ENCODE peak calls at places on chromosomes 4 and X, in eight cellular contexts. G is tibial nerve, Q is fibroblast of mammary gland, U is foreskin fibroblast, O is NCI-H2029 treated with DMSO at 0.1 percent for 48 hours, Y is omental fat pad, L is NCI-H2081, E is SJSA1. N is an unnamed sample.

GRCh38 chr4:98624642-98625041 is 33.8 kb downstream of the TSPAN5 start:
- DNase-seq in E (no peak), Q (no peak), O (no peak), Y (no peak), G (no peak), L (no peak), U (no peak), N (no peak)

GRCh38 chr4:148060264-148061138 is 328.6 kb downstream of the ARHGAP10 start:
- DNase-seq in G (no peak), L (no peak), U (no peak), O (peak), Y (no peak), Q (no peak), E (no peak), N (no peak)

GRCh38 chr4:188695261-188695660 is 556.0 kb downstream of the TRIML1 start:
- DNase-seq in Q (no peak), E (no peak), O (no peak), L (no peak), G (no peak), Y (no peak), U (no peak), N (no peak)

GRCh38 chr4:73832651-73833237 is 3.7 kb upstream of the CXCL6 start:
- DNase-seq in L (no peak), E (no peak), U (no peak), G (no peak), O (no peak), Q (peak), Y (no peak), N (no peak)

GRCh38 chrX:49956313-49956712 is 33.9 kb downstream of the CLCN5 start:
- DNase-seq in Y (no peak), E (no peak), L (no peak), Q (no peak), U (no peak), G (no peak), O (no peak), N (no peak)

GRCh38 chr4:138050601-138051000 is 191.5 kb downstream of the SLC7A11 start:
- DNase-seq in O (no peak), L (no peak), Q (no peak), G (no peak), E (no peak), U (no peak), Y (no peak), N (no peak)

GRCh38 chr4:74117024-74117534 is 18.1 kb upstream of the CXCL2 start:
- DNase-seq in E (peak), U (peak), G (peak), L (no peak), Q (peak), Y (no peak), O (peak), N (no peak)

GRCh38 chr4:85812776-85813175 is 337.8 kb downstream of the ARHGAP24 start:
- DNase-seq in U (no peak), E (no peak), L (no peak), Q (peak), Y (no peak), G (no peak), O (no peak), N (no peak)

GRCh38 chrX:8237718-8238117 is 66.7 kb upstream of the VCX2 start:
- DNase-seq in E (no peak), O (no peak), L (no peak), G (no peak), Y (no peak), U (no peak), Q (no peak), N (no peak)

GRCh38 chr4:82784615-82785247 is 13.9 kb downstream of the SCD5 start:
- DNase-seq in E (peak), G (no peak), U (peak), L (no peak), Q (peak), Y (no peak), O (no peak), N (no peak)

GRCh38 chrX:39883664-39884063 is 214.1 kb downstream of the BCOR start:
- DNase-seq in Y (no peak), O (no peak), U (no peak), G (no peak), Q (no peak), E (no peak), L (no peak), N (no peak)

GRCh38 chr4:188002346-188002745 is 6.8 kb downstream of the ZFP42 start:
- DNase-seq in O (no peak), L (no peak), G (no peak), E (no peak), Y (no peak), Q (no peak), U (no peak), N (no peak)

GRCh38 chr4:67746797-67747495 is 7.2 kb downstream of the GNRHR start:
- DNase-seq in Y (no peak), G (no peak), O (peak), U (no peak), Q (peak), E (no peak), L (no peak), N (no peak)

GRCh38 chr4:53189011-53189410 is 176.8 kb downstream of the SCFD2 start:
- DNase-seq in E (peak), Q (peak), G (no peak), Y (no peak), O (no peak), L (no peak), U (peak), N (no peak)

GRCh38 chr4:65943076-65943475 is 272.8 kb upstream of the EPHA5 start:
- DNase-seq in O (peak), Y (no peak), L (no peak), G (no peak), E (peak), U (no peak), Q (peak), N (no peak)

GRCh38 chr4:52019941-52020657 is at the start of gene LRRC66:
- DNase-seq in U (no peak), O (no peak), Q (no peak), L (no peak), Y (no peak), G (no peak), E (no peak), N (no peak)

GRCh38 chr4:186792994-186793393 is 69.3 kb upstream of the FAT1 start:
- DNase-seq in L (no peak), G (no peak), Y (no peak), U (peak), Q (peak), E (no peak), O (no peak), N (peak)

GRCh38 chr4:77695769-77696168 is 90.1 kb downstream of the CXCL13 start:
- DNase-seq in Q (peak), E (peak), U (peak), L (no peak), G (no peak), O (no peak), Y (no peak), N (peak)

GRCh38 chr4:102601586-102602227 is 100.5 kb downstream of the NFKB1 start:
- DNase-seq in Q (no peak), O (no peak), U (no peak), E (no peak), L (no peak), Y (no peak), G (no peak), N (no peak)

GRCh38 chr4:120071192-120071795 is 4.6 kb upstream of the MAD2L1 start:
- DNase-seq in G (no peak), L (peak), E (no peak), U (peak), O (peak), Y (no peak), Q (peak), N (no peak)

GRCh38 chr4:38670061-38670894 is 6.3 kb downstream of the KLF3 start:
- DNase-seq in E (no peak), O (no peak), Q (no peak), L (no peak), U (no peak), G (no peak), Y (no peak), N (no peak)

GRCh38 chr4:108690738-108691137 is 40.3 kb downstream of the OSTC start:
- DNase-seq in E (no peak), G (no peak), U (peak), Y (no peak), Q (peak), L (no peak), O (no peak), N (no peak)

GRCh38 chrX:48665991-48666390 is 17.6 kb upstream of the WAS start:
- DNase-seq in U (no peak), Y (no peak), E (no peak), L (no peak), Q (peak), G (no peak), O (no peak), N (no peak)

GRCh38 chr4:4677825-4678522 is 136.1 kb upstream of the STX18 start:
- DNase-seq in U (peak), L (no peak), O (no peak), Y (no peak), Q (peak), G (peak), E (no peak), N (no peak)

GRCh38 chrX:24378706-24379105 is 18.3 kb downstream of the SUPT20HL1 start:
- DNase-seq in O (no peak), G (no peak), U (no peak), Q (no peak), E (no peak), Y (no peak), L (no peak), N (no peak)

N was measured in brain pericyte.